ENCODE peak calls at places on chromosomes 4 and X, in seven cellular contexts. F is heart left ventricle, E is esophagus squamous epithelium, M is body of pancreas, Y is endothelial cell of umbilical vein, K is K562, O is Peyer's patch. G is an unnamed sample.

GRCh38 chr4:41268024-41268423 is 11.3 kb downstream of the UCHL1 start:
- DNase-seq in F (no peak), E (no peak), M (no peak), Y (no peak), K (no peak), O (no peak), G (no peak)

GRCh38 chrX:136047969-136048368 is 62.7 kb downstream of the SLC9A6 start:
- DNase-seq in F (no peak), E (no peak), M (no peak), Y (no peak), K (no peak), O (no peak), G (no peak)

GRCh38 chrX:111376897-111377601 is 34.9 kb downstream of the DCX start:
- DNase-seq in F (no peak), E (no peak), M (no peak), Y (no peak), K (no peak), O (no peak), G (no peak)

GRCh38 chrX:47191331-47191730 is 2.3 kb upstream of the UBA1 start:
- DNase-seq in F (no peak), E (no peak), M (peak; percentile 24), Y (peak; percentile 9), K (no peak), O (peak; percentile 47), G (no peak)

GRCh38 chr4:185589067-185589844 is 53.9 kb upstream of the PDLIM3 start:
- DNase-seq in F (no peak), E (no peak), M (no peak), Y (peak; percentile 78), K (no peak), O (no peak), G (no peak)

GRCh38 chr4:52076731-52077130 is 25.6 kb downstream of the SPATA18 start:
- DNase-seq in F (peak; percentile 29), E (no peak), M (no peak), Y (peak; percentile 4), K (no peak), O (no peak), G (no peak)

GRCh38 chrX:8668797-8669196 is 63.1 kb downstream of the ANOS1 start:
- DNase-seq in F (no peak), E (no peak), M (no peak), Y (peak; percentile 32), K (no peak), O (no peak), G (no peak)

GRCh38 chr4:150078996-150079581 is 844 bp downstream of the DCLK2 start:
- DNase-seq in F (peak; percentile 45), E (no peak), M (peak; percentile 43), Y (no peak), K (no peak), O (peak; percentile 39), G (peak; percentile 6)

GRCh38 chrX:22922961-22923360 is 76.8 kb upstream of the DDX53 start:
- DNase-seq in F (no peak), E (no peak), M (no peak), Y (no peak), K (no peak), O (no peak), G (peak; percentile 3)

GRCh38 chr4:132266374-132266773 is 882.7 kb upstream of the PCDH10 start:
- DNase-seq in F (no peak), E (no peak), M (no peak), Y (no peak), K (no peak), O (no peak), G (no peak)

GRCh38 chr4:25749150-25749794 is 93.6 kb downstream of the SLC34A2 start:
- DNase-seq in F (no peak), E (no peak), M (no peak), Y (no peak), K (no peak), O (no peak), G (no peak)

GRCh38 chr4:84496356-84497219 is 2.5 kb downstream of the NKX6-1 start:
- DNase-seq in F (no peak), E (no peak), M (no peak), Y (no peak), K (no peak), O (no peak), G (no peak)

GRCh38 chr4:144174401-144175067 is 34.0 kb upstream of the GYPA start:
- DNase-seq in F (no peak), E (no peak), M (no peak), Y (peak; percentile 77), K (peak; percentile 18), O (no peak), G (peak; percentile 13)

GRCh38 chr4:108556166-108556565 is 64.2 kb upstream of the RPL34 start:
- DNase-seq in F (no peak), E (no peak), M (no peak), Y (no peak), K (no peak), O (no peak), G (no peak)

GRCh38 chr4:183612329-183613250 is 46.4 kb downstream of the RWDD4 start:
- DNase-seq in F (no peak), E (no peak), M (no peak), Y (no peak), K (no peak), O (no peak), G (no peak)

GRCh38 chrX:12580548-12580947 is 210.7 kb upstream of the PRPS2 start:
- DNase-seq in F (no peak), E (no peak), M (no peak), Y (no peak), K (no peak), O (no peak), G (no peak)

GRCh38 chr4:142656178-142656577 is 189.9 kb downstream of the INPP4B start:
- DNase-seq in F (no peak), E (no peak), M (no peak), Y (no peak), K (no peak), O (no peak), G (no peak)

GRCh38 chr4:2059034-2059725 is at the start of gene NAT8L:
- DNase-seq in F (peak; percentile 14), E (no peak), M (no peak), Y (no peak), K (peak; percentile 83), O (no peak), G (no peak)

GRCh38 chrX:147737690-147738089 is 174.0 kb upstream of the FMR1 start:
- DNase-seq in F (no peak), E (no peak), M (no peak), Y (no peak), K (no peak), O (no peak), G (no peak)

GRCh38 chr4:3679071-3679825 is 86.9 kb upstream of the ADRA2C start:
- DNase-seq in F (no peak), E (no peak), M (no peak), Y (no peak), K (no peak), O (no peak), G (no peak)

GRCh38 chrX:77167993-77168392 is 279.2 kb upstream of the FGF16 start:
- DNase-seq in F (no peak), E (no peak), M (no peak), Y (peak; percentile 27), K (no peak), O (no peak), G (no peak)

GRCh38 chr4:146439437-146439836 is 82.3 kb downstream of the SLC10A7 start:
- DNase-seq in F (no peak), E (no peak), M (no peak), Y (no peak), K (no peak), O (no peak), G (no peak)

GRCh38 chrX:81259008-81259713 is 57.3 kb downstream of the SH3BGRL start:
- DNase-seq in F (no peak), E (no peak), M (no peak), Y (no peak), K (no peak), O (no peak), G (no peak)

DNA sequence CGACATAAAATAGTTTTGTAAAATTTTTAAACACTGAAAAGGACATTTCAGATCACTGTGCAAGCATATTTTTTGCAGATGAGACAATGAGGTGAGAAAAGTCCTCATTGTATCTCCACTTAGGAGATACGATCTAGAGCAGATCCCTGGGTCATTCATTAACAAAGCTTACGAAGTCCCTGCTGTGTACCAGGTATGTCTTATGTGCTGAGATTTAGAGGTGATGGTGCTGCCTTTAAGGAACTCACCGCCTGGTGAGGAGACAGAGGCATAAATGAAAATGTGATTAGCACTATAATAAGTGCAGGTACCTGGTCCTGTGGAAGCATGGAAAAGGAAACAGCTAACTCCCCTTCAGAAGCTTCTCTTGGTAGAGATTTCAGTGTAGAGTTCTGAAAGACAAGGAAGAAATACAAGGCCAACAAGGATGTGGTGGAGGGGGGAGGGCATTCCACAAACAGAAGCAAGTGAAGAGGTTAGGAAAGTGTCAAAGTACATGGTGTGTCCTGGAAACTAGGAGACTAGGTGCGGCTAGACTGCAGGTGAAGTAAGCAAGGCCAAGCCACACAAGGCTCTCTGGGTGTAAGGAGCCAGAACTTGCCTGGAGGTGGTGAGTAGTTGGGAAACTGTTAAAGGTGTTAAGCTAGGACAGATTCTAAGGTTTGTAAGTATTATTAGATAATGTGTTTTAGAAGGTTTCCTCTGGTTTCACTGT is 1.5 kb upstream of the NDNF start:
- DNase-seq in F (no peak), E (no peak), M (no peak), Y (no peak), K (no peak), O (no peak), G (no peak)
- TF ChIP-seq POLR2A in F (no peak), E (no peak), M (no peak), Y (no peak), K (no peak), O (no peak), G (no peak)

DNA sequence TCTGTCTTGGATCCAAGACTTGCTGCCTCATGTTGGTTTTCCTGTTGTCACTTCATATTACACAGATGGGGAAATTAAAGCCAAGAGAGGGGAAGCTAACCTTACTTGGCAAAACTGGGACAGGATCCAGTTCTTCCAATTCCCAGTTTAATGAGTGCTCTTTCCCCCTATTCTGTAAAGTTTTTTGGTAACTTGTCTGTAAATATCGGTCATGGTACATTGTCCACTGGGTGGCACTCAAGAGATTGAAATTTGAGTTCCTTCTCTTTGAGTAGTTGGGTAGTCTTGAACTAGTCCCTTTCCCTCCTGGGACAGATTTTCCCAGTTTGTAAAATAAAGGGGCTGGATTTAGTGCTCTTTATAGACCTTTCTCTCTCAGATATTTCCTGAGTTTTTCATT is 12.4 kb upstream of the EOLA2 start:
- DNase-seq in F (no peak), E (no peak), M (no peak), Y (peak; percentile 62), K (peak; percentile 14), O (no peak), G (peak; percentile 16)
- TF ChIP-seq CTCF in F (peak; percentile 58), E (peak; percentile 11), M (peak; percentile 18), Y (peak; percentile 25), K (peak; percentile 61), O (peak; percentile 34), G (no peak)

DNA sequence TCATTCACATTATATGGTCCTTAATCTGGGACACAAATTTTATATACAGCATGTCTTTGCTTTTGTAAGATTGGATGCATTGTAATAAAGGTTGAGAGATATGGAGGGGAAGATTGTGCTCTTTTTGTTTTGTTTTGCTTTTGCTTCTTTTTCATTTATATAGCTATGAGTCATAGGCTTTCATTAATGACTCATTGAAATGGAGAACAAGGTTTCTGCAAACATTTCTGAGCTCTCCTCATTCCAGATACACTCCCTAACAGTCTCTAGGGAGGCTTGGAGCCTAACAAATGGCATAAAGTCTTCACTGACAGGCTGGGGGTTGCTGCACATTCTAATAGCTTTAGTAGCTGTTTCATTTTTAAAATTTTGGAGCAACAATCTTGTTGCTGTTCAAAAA is 21.4 kb downstream of the PCDH18 start:
- DNase-seq in F (no peak), E (no peak), M (no peak), Y (peak; percentile 73), K (no peak), O (no peak), G (no peak)
- H3K27ac ChIP-seq in F (no peak overlapping the region), E (no peak overlapping the region), M (no peak overlapping the region), Y (no peak overlapping the region), K (no peak overlapping the region), O (peak overlapping the region; percentile 30), G (no peak overlapping the region)

GRCh38 chr4:6472008-6472386 is 417 bp downstream of the PPP2R2C start:
- DNase-seq in F (no peak), E (no peak), M (no peak), Y (no peak), K (no peak), O (no peak), G (no peak)
- TF ChIP-seq POLR2A in F (no peak), E (no peak), M (no peak), Y (no peak), K (no peak), O (no peak), G (no peak)